ENCODE peak calls at places on chromosomes 2 and 18, in nine cellular contexts. One of them, this sample, is unnamed.

GRCh38 chr2:36780231-36780808 is 83.8 kb downstream of the VIT start:
- DNase-seq in A549: peak; percentile 58
- DNase-seq in K562: peak; percentile 63
- DNase-seq in stomach: no peak
- DNase-seq in HepG2: peak; percentile 51
- DNase-seq in sigmoid colon: no peak
- DNase-seq in ovary: no peak
- DNase-seq in upper lobe of left lung: no peak
- DNase-seq in SK-N-SH: peak; percentile 65
- DNase-seq in this sample: no peak

GRCh38 chr2:181203916-181204315 is 223.5 kb downstream of the UBE2E3 start:
- DNase-seq in stomach: no peak
- DNase-seq in SK-N-SH: no peak
- DNase-seq in A549: no peak
- DNase-seq in upper lobe of left lung: no peak
- DNase-seq in HepG2: no peak
- DNase-seq in K562: no peak
- DNase-seq in sigmoid colon: no peak
- DNase-seq in ovary: no peak
- DNase-seq in this sample: no peak

GRCh38 chr2:30147196-30147714 is 448 bp downstream of the YPEL5 start:
- DNase-seq in SK-N-SH: no peak
- DNase-seq in ovary: no peak
- DNase-seq in K562: peak; percentile 54
- DNase-seq in upper lobe of left lung: peak; percentile 23
- DNase-seq in HepG2: no peak
- DNase-seq in sigmoid colon: no peak
- DNase-seq in stomach: peak; percentile 30
- DNase-seq in A549: no peak
- DNase-seq in this sample: no peak

GRCh38 chr2:67965246-67965645 is 97.6 kb downstream of the C1D start:
- DNase-seq in SK-N-SH: no peak
- DNase-seq in ovary: no peak
- DNase-seq in HepG2: no peak
- DNase-seq in upper lobe of left lung: no peak
- DNase-seq in A549: no peak
- DNase-seq in K562: no peak
- DNase-seq in sigmoid colon: no peak
- DNase-seq in stomach: no peak
- DNase-seq in this sample: no peak

GRCh38 chr2:233832414-233832813 is 21.9 kb downstream of the HJURP start:
- DNase-seq in K562: no peak
- DNase-seq in SK-N-SH: no peak
- DNase-seq in sigmoid colon: peak; percentile 24
- DNase-seq in stomach: no peak
- DNase-seq in A549: no peak
- DNase-seq in HepG2: no peak
- DNase-seq in upper lobe of left lung: no peak
- DNase-seq in ovary: no peak
- DNase-seq in this sample: peak; percentile 18

GRCh38 chr2:104658149-104658839 is 195.6 kb upstream of the POU3F3 start:
- DNase-seq in A549: no peak
- DNase-seq in SK-N-SH: peak; percentile 37
- DNase-seq in stomach: no peak
- DNase-seq in sigmoid colon: no peak
- DNase-seq in upper lobe of left lung: peak; percentile 63
- DNase-seq in HepG2: no peak
- DNase-seq in ovary: no peak
- DNase-seq in K562: no peak
- DNase-seq in this sample: no peak

GRCh38 chr2:1736997-1737480 is 7.3 kb downstream of the PXDN start:
- DNase-seq in upper lobe of left lung: no peak
- DNase-seq in A549: no peak
- DNase-seq in stomach: no peak
- DNase-seq in sigmoid colon: peak; percentile 86
- DNase-seq in K562: no peak
- DNase-seq in SK-N-SH: peak; percentile 80
- DNase-seq in HepG2: no peak
- DNase-seq in ovary: no peak
- DNase-seq in this sample: no peak

GRCh38 chr18:75211002-75211621 is 515 bp downstream of the TSHZ1 start:
- DNase-seq in stomach: no peak
- DNase-seq in K562: peak; percentile 34
- DNase-seq in SK-N-SH: no peak
- DNase-seq in HepG2: peak; percentile 19
- DNase-seq in sigmoid colon: no peak
- DNase-seq in upper lobe of left lung: no peak
- DNase-seq in ovary: no peak
- DNase-seq in A549: peak; percentile 3
- DNase-seq in this sample: no peak

GRCh38 chr2:197201874-197202273 is 108.7 kb downstream of the ANKRD44 start:
- DNase-seq in upper lobe of left lung: no peak
- DNase-seq in stomach: no peak
- DNase-seq in ovary: no peak
- DNase-seq in SK-N-SH: no peak
- DNase-seq in K562: no peak
- DNase-seq in HepG2: no peak
- DNase-seq in A549: no peak
- DNase-seq in sigmoid colon: no peak
- DNase-seq in this sample: no peak

GRCh38 chr2:201257941-201258665 is 2.2 kb upstream of the CASP8 start:
- DNase-seq in stomach: peak; percentile 74
- DNase-seq in sigmoid colon: peak; percentile 79
- DNase-seq in K562: peak; percentile 44
- DNase-seq in HepG2: peak; percentile 55
- DNase-seq in upper lobe of left lung: peak; percentile 91
- DNase-seq in A549: peak; percentile 86
- DNase-seq in ovary: peak; percentile 64
- DNase-seq in SK-N-SH: no peak
- DNase-seq in this sample: peak; percentile 86

GRCh38 chr2:218821605-218822211 is 9.9 kb downstream of the PRKAG3 start:
- DNase-seq in upper lobe of left lung: no peak
- DNase-seq in sigmoid colon: no peak
- DNase-seq in K562: no peak
- DNase-seq in A549: no peak
- DNase-seq in stomach: no peak
- DNase-seq in ovary: no peak
- DNase-seq in SK-N-SH: no peak
- DNase-seq in HepG2: no peak
- DNase-seq in this sample: no peak
- TF ChIP-seq EP300 in upper lobe of left lung: no peak
- TF ChIP-seq EP300 in sigmoid colon: no peak
- TF ChIP-seq EP300 in K562: no peak
- TF ChIP-seq EP300 in A549: no peak
- TF ChIP-seq EP300 in stomach: no peak
- TF ChIP-seq EP300 in ovary: no peak
- TF ChIP-seq EP300 in SK-N-SH: no peak
- TF ChIP-seq EP300 in HepG2: no peak
- TF ChIP-seq EP300 in this sample: no peak

DNA sequence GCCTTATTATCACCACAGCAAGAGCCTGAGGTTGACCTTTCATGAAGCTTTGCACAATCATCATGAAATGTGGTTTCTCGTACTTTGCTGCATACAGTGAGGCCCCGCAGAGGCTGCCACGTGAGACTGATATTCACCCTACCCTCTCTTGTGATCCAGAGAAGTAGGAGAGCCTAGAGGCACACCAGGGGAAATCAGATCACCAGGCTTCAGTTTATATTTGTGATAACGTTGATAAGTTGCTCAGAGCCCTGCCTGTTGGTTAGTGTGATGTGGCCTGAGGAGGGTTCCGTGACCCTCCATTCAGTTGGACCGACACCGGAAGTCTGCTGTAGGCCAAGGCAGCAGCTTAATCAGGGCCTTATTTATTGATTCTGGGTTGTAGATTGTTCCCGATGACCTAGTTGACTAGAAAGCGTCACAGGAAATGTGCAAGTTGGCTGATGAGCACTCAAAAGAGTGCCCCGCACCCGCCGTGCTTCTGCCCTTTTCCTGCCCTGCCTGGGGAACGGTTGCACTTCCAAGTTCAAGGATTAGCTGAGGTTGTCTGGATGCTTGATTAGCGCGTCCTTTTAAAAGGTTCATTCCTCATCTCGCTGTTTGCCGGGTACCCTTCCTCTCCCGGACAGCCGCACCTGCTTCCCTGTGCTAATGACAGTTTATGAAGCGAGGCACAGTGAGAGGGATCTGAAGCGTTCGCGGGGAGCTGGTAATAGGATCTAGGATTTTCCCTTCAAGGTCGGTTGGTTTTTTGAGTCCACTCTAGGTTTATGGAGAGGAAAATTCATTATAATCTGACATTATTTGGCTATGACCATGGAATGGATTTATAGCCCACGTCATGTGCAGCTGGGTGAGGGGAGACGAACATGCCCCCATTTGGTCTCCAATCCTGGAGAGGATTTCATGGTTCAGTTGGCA is 146.4 kb downstream of the SH3RF3 start:
- DNase-seq in K562: no peak
- DNase-seq in sigmoid colon: no peak
- DNase-seq in SK-N-SH: no peak
- DNase-seq in ovary: no peak
- DNase-seq in A549: no peak
- DNase-seq in stomach: no peak
- DNase-seq in HepG2: no peak
- DNase-seq in upper lobe of left lung: peak; percentile 44
- DNase-seq in this sample: no peak
- TF ChIP-seq EP300 in K562: no peak
- TF ChIP-seq EP300 in sigmoid colon: no peak
- TF ChIP-seq EP300 in SK-N-SH: no peak
- TF ChIP-seq EP300 in ovary: no peak
- TF ChIP-seq EP300 in A549: no peak
- TF ChIP-seq EP300 in stomach: no peak
- TF ChIP-seq EP300 in HepG2: no peak
- TF ChIP-seq EP300 in upper lobe of left lung: no peak
- TF ChIP-seq EP300 in this sample: no peak

GRCh38 chr2:237631801-237632585 is 4.6 kb downstream of the LRRFIP1 start:
- DNase-seq in A549: no peak
- DNase-seq in HepG2: no peak
- DNase-seq in sigmoid colon: no peak
- DNase-seq in ovary: no peak
- DNase-seq in SK-N-SH: no peak
- DNase-seq in upper lobe of left lung: no peak
- DNase-seq in stomach: no peak
- DNase-seq in K562: no peak
- DNase-seq in this sample: peak; percentile 59
- TF ChIP-seq EP300 in A549: no peak
- TF ChIP-seq EP300 in HepG2: no peak
- TF ChIP-seq EP300 in sigmoid colon: no peak
- TF ChIP-seq EP300 in ovary: no peak
- TF ChIP-seq EP300 in SK-N-SH: no peak
- TF ChIP-seq EP300 in upper lobe of left lung: no peak
- TF ChIP-seq EP300 in stomach: no peak
- TF ChIP-seq EP300 in K562: no peak
- TF ChIP-seq EP300 in this sample: no peak

DNA sequence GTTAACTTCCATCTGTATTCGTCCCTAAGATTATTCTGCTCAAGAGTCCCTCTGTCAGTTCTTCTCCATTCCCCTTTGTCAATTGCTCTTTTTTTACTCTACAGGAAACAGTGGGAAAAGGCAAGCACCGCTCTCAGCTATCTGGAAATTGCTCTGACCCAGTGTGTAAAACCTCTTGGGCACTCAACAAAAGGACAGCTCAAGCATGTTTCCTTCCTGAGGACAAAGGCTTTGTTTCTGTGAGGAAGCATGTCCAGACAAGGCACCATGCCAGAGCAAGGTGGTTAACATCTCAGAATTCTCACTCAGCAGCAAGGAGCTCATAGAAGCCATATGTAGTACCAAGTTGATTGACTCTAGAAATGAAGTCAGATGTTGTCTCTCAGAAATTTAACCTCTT is 735.6 kb downstream of the TSN start:
- DNase-seq in SK-N-SH: no peak
- DNase-seq in ovary: no peak
- DNase-seq in A549: no peak
- DNase-seq in sigmoid colon: no peak
- DNase-seq in K562: no peak
- DNase-seq in stomach: no peak
- DNase-seq in HepG2: no peak
- DNase-seq in upper lobe of left lung: no peak
- DNase-seq in this sample: no peak
- TF ChIP-seq EP300 in SK-N-SH: no peak
- TF ChIP-seq EP300 in ovary: no peak
- TF ChIP-seq EP300 in A549: no peak
- TF ChIP-seq EP300 in sigmoid colon: no peak
- TF ChIP-seq EP300 in K562: no peak
- TF ChIP-seq EP300 in stomach: no peak
- TF ChIP-seq EP300 in HepG2: no peak
- TF ChIP-seq EP300 in upper lobe of left lung: no peak
- TF ChIP-seq EP300 in this sample: no peak

DNA sequence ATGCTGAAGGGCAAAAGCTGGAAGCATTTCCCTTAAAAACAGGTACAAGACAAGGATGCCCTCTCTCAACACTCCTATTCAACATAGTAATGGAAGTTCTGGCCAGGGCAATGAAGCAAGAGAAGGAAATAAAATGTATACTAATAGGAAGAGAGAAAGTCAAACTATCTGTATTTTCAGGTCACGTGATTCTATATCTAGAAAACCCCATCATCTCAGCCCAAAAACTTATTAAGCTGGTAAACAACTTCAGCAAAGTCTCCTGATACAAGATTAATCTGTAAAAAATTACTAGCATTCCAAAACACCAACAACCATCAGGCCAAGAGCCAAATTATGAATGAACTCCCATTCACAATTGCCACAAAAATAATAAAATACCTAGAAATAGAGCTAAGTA is 213.2 kb upstream of the CNTNAP5 start:
- DNase-seq in SK-N-SH: no peak
- DNase-seq in upper lobe of left lung: no peak
- DNase-seq in stomach: no peak
- DNase-seq in A549: no peak
- DNase-seq in sigmoid colon: no peak
- DNase-seq in HepG2: no peak
- DNase-seq in K562: no peak
- DNase-seq in ovary: no peak
- DNase-seq in this sample: no peak
- TF ChIP-seq EP300 in SK-N-SH: no peak
- TF ChIP-seq EP300 in upper lobe of left lung: no peak
- TF ChIP-seq EP300 in stomach: no peak
- TF ChIP-seq EP300 in A549: no peak
- TF ChIP-seq EP300 in sigmoid colon: no peak
- TF ChIP-seq EP300 in HepG2: no peak
- TF ChIP-seq EP300 in K562: no peak
- TF ChIP-seq EP300 in ovary: no peak
- TF ChIP-seq EP300 in this sample: no peak